ENCODE peak calls at places on chromosomes 1 and 21, in eight cellular contexts. U, N, D, T, F, L, W and G are unnamed samples.

GRCh38 chr1:228405200-228405978 is 1.2 kb downstream of the TRIM11 start:
- DNase-seq in U (no peak), N (no peak), D (no peak), T (peak; percentile 17), F (peak; percentile 31), L (no peak), W (peak; percentile 34), G (no peak)

GRCh38 chr1:180515364-180515763 is 13.0 kb upstream of the ACBD6 start:
- DNase-seq in U (no peak), N (no peak), D (no peak), T (no peak), F (no peak), L (no peak), W (no peak), G (no peak)

GRCh38 chr1:163161841-163162240 is 40.9 kb downstream of the RGS5 start:
- DNase-seq in U (no peak), N (no peak), D (no peak), T (peak; percentile 47), F (no peak), L (no peak), W (no peak), G (no peak)

GRCh38 chr1:204842892-204843291 is 27.8 kb upstream of the NFASC start:
- DNase-seq in U (no peak), N (no peak), D (no peak), T (no peak), F (peak; percentile 38), L (no peak), W (peak; percentile 44), G (no peak)

GRCh38 chr1:47709302-47710074 is 271.6 kb downstream of the FOXD2 start:
- DNase-seq in U (no peak), N (no peak), D (peak; percentile 68), T (no peak), F (no peak), L (no peak), W (no peak), G (peak; percentile 68)

GRCh38 chr1:4786061-4786460 is 131.7 kb downstream of the AJAP1 start:
- DNase-seq in U (no peak), N (no peak), D (no peak), T (no peak), F (no peak), L (no peak), W (no peak), G (no peak)

GRCh38 chr1:29631361-29631760 is 395.0 kb downstream of the PTPRU start:
- DNase-seq in U (peak; percentile 10), N (no peak), D (no peak), T (no peak), F (no peak), L (no peak), W (no peak), G (no peak)

GRCh38 chr1:112114540-112114939 is 125.1 kb upstream of the KCND3 start:
- DNase-seq in U (no peak), N (no peak), D (no peak), T (no peak), F (no peak), L (no peak), W (no peak), G (no peak)

GRCh38 chr1:100708476-100709062 is 11.0 kb upstream of the VCAM1 start:
- DNase-seq in U (no peak), N (no peak), D (no peak), T (peak; percentile 85), F (no peak), L (no peak), W (peak; percentile 81), G (no peak)

GRCh38 chr1:18527921-18528320 is 47.2 kb downstream of the KLHDC7A start:
- DNase-seq in U (no peak), N (no peak), D (no peak), T (no peak), F (no peak), L (no peak), W (no peak), G (no peak)

GRCh38 chr1:29259802-29260441 is 23.6 kb downstream of the PTPRU start:
- DNase-seq in U (no peak), N (peak; percentile 67), D (peak; percentile 78), T (no peak), F (no peak), L (no peak), W (peak; percentile 10), G (peak; percentile 78)

GRCh38 chr1:59814901-59815825 is at the start of gene HOOK1:
- DNase-seq in U (no peak), N (no peak), D (no peak), T (no peak), F (no peak), L (no peak), W (no peak), G (no peak)

GRCh38 chr1:109975718-109976117 is 8.8 kb upstream of the AHCYL1 start:
- DNase-seq in U (peak; percentile 49), N (no peak), D (no peak), T (peak; percentile 43), F (peak; percentile 96), L (peak; percentile 18), W (peak; percentile 88), G (no peak)

DNA sequence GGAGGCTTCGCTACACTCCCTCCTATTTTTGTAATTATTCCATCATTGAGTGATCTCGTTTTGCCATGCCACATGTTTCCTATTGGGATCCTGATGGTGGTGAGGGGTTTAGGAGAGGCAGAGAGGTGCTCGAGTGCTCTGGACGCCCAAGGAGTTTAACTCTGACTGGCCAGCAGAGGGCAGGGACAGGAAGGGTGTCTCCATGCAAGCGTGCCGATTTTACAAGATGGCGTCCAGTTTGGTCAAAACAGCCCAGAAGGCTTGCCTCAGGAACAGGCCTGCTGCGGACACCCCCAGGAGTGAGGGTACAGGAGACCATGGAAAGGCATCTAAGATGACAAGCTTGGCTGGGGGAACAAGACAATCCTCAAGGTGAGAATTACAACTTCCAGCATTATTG is 33.8 kb upstream of the KCNE2 start:
- DNase-seq in U (no peak), N (no peak), D (no peak), T (no peak), F (no peak), L (no peak), W (no peak), G (no peak)
- TF ChIP-seq CTCF in U (no peak), N (no peak), D (no peak), T (no peak), F (no peak), L (no peak), W (no peak), G (no peak)

GRCh38 chr1:245888809-245889208 is 618.3 kb downstream of the SMYD3 start:
- DNase-seq in U (peak; percentile 43), N (no peak), D (peak; percentile 24), T (peak; percentile 57), F (peak; percentile 23), L (peak; percentile 52), W (peak; percentile 49), G (no peak)
- TF ChIP-seq CTCF in U (peak; percentile 47), N (no peak), D (peak; percentile 13), T (peak; percentile 48), F (peak; percentile 41), L (peak; percentile 53), W (peak; percentile 36), G (peak; percentile 53)

DNA sequence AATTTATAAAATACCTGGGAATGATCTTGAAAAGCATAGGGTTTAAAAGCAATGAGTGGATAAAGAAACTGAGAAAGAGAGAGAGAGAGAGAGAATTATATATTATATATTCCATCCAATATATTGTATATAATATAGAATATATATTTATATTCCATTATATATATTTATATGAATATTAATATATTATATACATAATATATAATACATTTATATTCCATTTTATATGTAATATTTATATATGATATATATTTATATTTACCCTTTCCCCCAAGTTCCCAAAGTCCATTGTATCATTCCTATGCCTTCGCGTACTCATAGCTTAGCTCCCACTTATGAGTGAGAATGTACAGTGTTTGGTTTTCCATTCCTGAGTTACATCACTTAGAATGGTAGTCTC is 69.9 kb upstream of the SLC35F3 start:
- DNase-seq in U (no peak), N (no peak), D (no peak), T (no peak), F (no peak), L (no peak), W (no peak), G (no peak)
- TF ChIP-seq CTCF in U (no peak), N (no peak), D (no peak), T (no peak), F (no peak), L (no peak), W (no peak), G (no peak)

GRCh38 chr1:223006794-223007193 is 136.3 kb downstream of the TLR5 start:
- DNase-seq in U (no peak), N (no peak), D (no peak), T (no peak), F (no peak), L (no peak), W (no peak), G (no peak)

GRCh38 chr1:223000549-223001135 is 142.4 kb downstream of the TLR5 start:
- DNase-seq in U (no peak), N (no peak), D (no peak), T (no peak), F (no peak), L (peak; percentile 65), W (no peak), G (no peak)

GRCh38 chr1:223003549-223003948 is 139.5 kb downstream of the TLR5 start:
- DNase-seq in U (no peak), N (no peak), D (no peak), T (no peak), F (no peak), L (no peak), W (no peak), G (no peak)

GRCh38 chr1:223007250-223007649 is 135.8 kb downstream of the TLR5 start:
- DNase-seq in U (peak; percentile 40), N (no peak), D (no peak), T (no peak), F (peak; percentile 25), L (peak; percentile 46), W (no peak), G (no peak)

DNA sequence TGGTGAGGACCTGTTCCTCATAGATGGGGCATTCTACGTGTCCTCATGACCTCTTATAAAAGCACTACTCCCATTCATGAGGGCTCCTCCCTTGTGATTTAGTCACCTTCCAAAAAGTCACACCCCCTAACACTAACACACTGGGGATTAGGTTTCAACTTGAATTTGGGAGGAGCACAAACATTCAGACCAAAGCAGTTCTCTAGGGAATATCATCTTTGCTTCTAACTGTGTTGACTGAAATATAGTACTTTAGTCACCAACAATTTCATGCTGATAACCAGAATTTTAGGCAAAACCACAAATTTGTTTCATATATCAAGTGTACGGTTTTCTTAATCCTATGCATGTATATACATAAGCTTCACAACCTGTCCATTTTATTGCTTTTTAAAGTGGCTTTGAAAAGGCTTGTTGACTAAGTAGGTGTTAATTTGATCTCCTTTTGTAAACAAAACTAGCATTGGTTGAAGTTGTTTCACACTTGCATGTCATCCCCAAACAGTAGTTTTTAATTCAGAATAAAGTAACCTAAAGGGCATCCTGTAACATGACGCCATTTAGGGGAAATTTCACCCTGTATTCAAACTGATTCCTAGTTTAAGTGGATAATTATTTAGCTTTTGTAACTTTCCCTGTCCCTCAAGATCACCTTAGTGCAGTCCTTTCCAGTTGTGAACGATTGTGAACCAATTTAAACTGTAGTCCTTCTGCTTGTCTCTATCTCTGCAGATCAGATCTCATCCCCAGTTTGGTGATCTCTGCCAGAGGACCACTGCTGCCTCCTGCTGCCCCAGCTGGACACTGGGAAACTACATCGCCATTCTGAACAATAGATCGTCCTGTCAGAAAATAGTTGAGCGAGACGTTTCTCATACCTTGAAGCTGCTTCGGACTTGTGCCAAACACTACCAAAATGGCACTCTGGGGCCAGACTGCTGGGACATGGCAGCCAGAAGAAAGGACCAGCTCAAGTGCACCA is 141.1 kb downstream of the TLR5 start:
- DNase-seq in U (no peak), N (no peak), D (no peak), T (no peak), F (peak; percentile 20), L (no peak), W (peak; percentile 40), G (no peak)
- TF ChIP-seq CTCF in U (peak; percentile 75), N (no peak), D (no peak), T (peak; percentile 19), F (peak; percentile 17), L (peak; percentile 40), W (peak; percentile 28), G (no peak)

GRCh38 chr1:202661136-202661845 is 49.0 kb downstream of the SYT2 start:
- DNase-seq in U (no peak), N (no peak), D (no peak), T (no peak), F (no peak), L (no peak), W (no peak), G (no peak)
- TF ChIP-seq CTCF in U (peak; percentile 55), N (peak; percentile 5), D (no peak), T (peak; percentile 31), F (peak; percentile 20), L (peak; percentile 11), W (peak; percentile 9), G (peak; percentile 40)